ENCODE peak calls at places on chromosomes 13 and 19, in ten cellular contexts. S is lower leg skin; H is ascending aorta; Q is islet precursor cell; X is T-cell; F is NCI-H1417; D is CD8-positive, alpha-beta T cell; B is astrocyte of the cerebellum; E is Right ventricle myocardium superior; T is AG09319. P is an unnamed sample.

GRCh38 chr19:42352216-42352892 is 26.9 kb downstream of the MEGF8 start:
- DNase-seq in D (no peak), Q (no peak), B (no peak), S (no peak), E (no peak), H (no peak), F (peak; percentile 89), T (no peak), X (no peak), P (peak; percentile 23)

GRCh38 chr19:4369888-4370260 is 26.5 kb downstream of the MPND start:
- DNase-seq in H (no peak), T (no peak), F (no peak), B (no peak), D (peak; percentile 77), X (peak; percentile 59), Q (peak; percentile 82), E (peak; percentile 69), S (peak; percentile 92), P (peak; percentile 29)

GRCh38 chr19:44725684-44726083 is 22.8 kb upstream of the BCL3 start:
- DNase-seq in H (no peak), F (no peak), B (no peak), T (no peak), X (no peak), E (no peak), D (no peak), S (no peak), Q (no peak), P (no peak)

GRCh38 chr19:38898788-38899446 is 501 bp downstream of the SIRT2 start:
- DNase-seq in E (peak; percentile 50), B (no peak), S (no peak), T (no peak), F (no peak), D (no peak), H (no peak), X (no peak), Q (peak; percentile 52), P (peak; percentile 55)

GRCh38 chr19:38527466-38528136 is 90.2 kb downstream of the MAP4K1 start:
- DNase-seq in Q (no peak), D (no peak), S (no peak), X (no peak), B (no peak), F (no peak), T (no peak), H (no peak), E (no peak), P (no peak)

GRCh38 chr13:27794075-27794691 is 1.9 kb downstream of the GSX1 start:
- DNase-seq in E (no peak), F (no peak), T (no peak), H (no peak), X (no peak), B (no peak), D (no peak), Q (no peak), S (no peak), P (no peak)

GRCh38 chr19:17721821-17722220 is 2.5 kb downstream of the MAP1S start:
- DNase-seq in B (no peak), F (no peak), X (no peak), D (no peak), S (no peak), T (no peak), H (peak; percentile 25), E (peak; percentile 75), Q (no peak), P (no peak)

GRCh38 chr19:1163934-1164683 is 10.0 kb downstream of the SBNO2 start:
- DNase-seq in S (no peak), E (peak; percentile 47), B (no peak), H (no peak), F (no peak), T (no peak), X (no peak), Q (no peak), D (no peak), P (no peak)

P was measured in HT-29.